ENCODE peak calls at places on chromosomes 7 and 10, in seven cellular contexts. O, N, W, D, B, Y and Z are unnamed samples.

GRCh38 chr7:24143547-24143946 is 140.4 kb upstream of the NPY start:
- DNase-seq in O (no peak), N (no peak), W (no peak), D (no peak), B (no peak), Y (no peak), Z (no peak)

GRCh38 chr7:81284576-81284975 is 365.7 kb upstream of the SEMA3C start:
- DNase-seq in O (no peak), N (no peak), W (no peak), D (no peak), B (no peak), Y (no peak), Z (no peak)

GRCh38 chr7:88377421-88377820 is 70.7 kb upstream of the STEAP4 start:
- DNase-seq in O (no peak), N (peak), W (no peak), D (no peak), B (no peak), Y (no peak), Z (no peak)

GRCh38 chr10:101781984-101782810 is 1.0 kb downstream of the NPM3 start:
- DNase-seq in O (no peak), N (peak), W (no peak), D (no peak), B (no peak), Y (peak), Z (no peak)

GRCh38 chr7:142854505-142855400 is at the start of gene EPHB6:
- DNase-seq in O (peak), N (peak), W (peak), D (peak), B (peak), Y (peak), Z (peak)

GRCh38 chr7:468681-469590 is 50.7 kb downstream of the PDGFA start:
- DNase-seq in O (no peak), N (no peak), W (peak), D (no peak), B (no peak), Y (peak), Z (no peak)

GRCh38 chr7:10874666-10875065 is 99.0 kb upstream of the PHF14 start:
- DNase-seq in O (no peak), N (no peak), W (no peak), D (no peak), B (no peak), Y (no peak), Z (no peak)

GRCh38 chr10:7333995-7334964 is 76.6 kb downstream of the SFMBT2 start:
- DNase-seq in O (no peak), N (peak), W (no peak), D (no peak), B (no peak), Y (no peak), Z (no peak)

GRCh38 chr7:54339074-54339473 is 203.1 kb upstream of the VSTM2A start:
- DNase-seq in O (no peak), N (no peak), W (no peak), D (peak), B (peak), Y (no peak), Z (no peak)

GRCh38 chr10:14302035-14302434 is 28.7 kb downstream of the FRMD4A start:
- DNase-seq in O (no peak), N (no peak), W (no peak), D (no peak), B (no peak), Y (no peak), Z (no peak)

GRCh38 chr10:36494386-36494785 is 631.0 kb upstream of the ANKRD30A start:
- DNase-seq in O (peak), N (no peak), W (no peak), D (no peak), B (no peak), Y (no peak), Z (no peak)
- H3K27ac ChIP-seq in O (peak), N (no peak), W (no peak), D (no peak), B (no peak), Y (no peak), Z (no peak)

DNA sequence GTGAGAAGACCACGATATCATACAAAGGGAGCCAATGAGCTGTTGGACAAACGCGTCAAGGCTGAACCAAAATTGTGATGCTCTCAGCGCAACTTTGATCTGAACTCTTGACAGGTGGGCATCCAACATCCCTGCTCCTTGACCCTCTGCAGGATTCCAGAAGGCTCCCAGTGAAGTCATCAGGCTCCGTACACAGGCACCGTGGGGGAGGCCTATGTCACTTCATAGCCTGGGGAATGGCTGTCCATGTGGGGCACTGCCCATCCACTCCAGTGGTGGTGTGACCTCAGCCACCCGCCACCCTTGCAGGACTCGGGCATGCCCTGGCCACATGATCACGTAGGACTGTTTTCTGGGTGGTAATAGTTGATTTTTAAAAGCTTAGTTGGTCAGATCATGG is 233.8 kb upstream of the GRB10 start:
- DNase-seq in O (no peak), N (no peak), W (no peak), D (no peak), B (no peak), Y (no peak), Z (no peak)
- H3K27ac ChIP-seq in O (no peak), N (no peak), W (no peak), D (no peak), B (no peak), Y (no peak), Z (no peak)

GRCh38 chr7:107959527-107959898 is 43.4 kb downstream of the LAMB1 start:
- DNase-seq in O (no peak), N (no peak), W (no peak), D (no peak), B (no peak), Y (no peak), Z (no peak)
- H3K27ac ChIP-seq in O (no peak), N (no peak), W (no peak), D (peak), B (no peak), Y (no peak), Z (no peak)

GRCh38 chr10:72074413-72075183 is 13.8 kb downstream of the SPOCK2 start:
- DNase-seq in O (no peak), N (no peak), W (no peak), D (no peak), B (no peak), Y (peak), Z (no peak)
- H3K27ac ChIP-seq in O (no peak), N (no peak), W (no peak), D (no peak), B (no peak), Y (no peak), Z (no peak)

GRCh38 chr7:129032017-129032416 is 22.9 kb downstream of the TNPO3 start:
- DNase-seq in O (no peak), N (no peak), W (no peak), D (no peak), B (no peak), Y (no peak), Z (no peak)
- H3K27ac ChIP-seq in O (no peak), N (no peak), W (no peak), D (no peak), B (no peak), Y (no peak), Z (no peak)

GRCh38 chr7:6338551-6339274 is 66.3 kb upstream of the CYTH3 start:
- DNase-seq in O (no peak), N (no peak), W (no peak), D (peak), B (peak), Y (peak), Z (no peak)
- H3K27ac ChIP-seq in O (no peak), N (no peak), W (no peak), D (peak), B (peak), Y (peak), Z (no peak)

DNA sequence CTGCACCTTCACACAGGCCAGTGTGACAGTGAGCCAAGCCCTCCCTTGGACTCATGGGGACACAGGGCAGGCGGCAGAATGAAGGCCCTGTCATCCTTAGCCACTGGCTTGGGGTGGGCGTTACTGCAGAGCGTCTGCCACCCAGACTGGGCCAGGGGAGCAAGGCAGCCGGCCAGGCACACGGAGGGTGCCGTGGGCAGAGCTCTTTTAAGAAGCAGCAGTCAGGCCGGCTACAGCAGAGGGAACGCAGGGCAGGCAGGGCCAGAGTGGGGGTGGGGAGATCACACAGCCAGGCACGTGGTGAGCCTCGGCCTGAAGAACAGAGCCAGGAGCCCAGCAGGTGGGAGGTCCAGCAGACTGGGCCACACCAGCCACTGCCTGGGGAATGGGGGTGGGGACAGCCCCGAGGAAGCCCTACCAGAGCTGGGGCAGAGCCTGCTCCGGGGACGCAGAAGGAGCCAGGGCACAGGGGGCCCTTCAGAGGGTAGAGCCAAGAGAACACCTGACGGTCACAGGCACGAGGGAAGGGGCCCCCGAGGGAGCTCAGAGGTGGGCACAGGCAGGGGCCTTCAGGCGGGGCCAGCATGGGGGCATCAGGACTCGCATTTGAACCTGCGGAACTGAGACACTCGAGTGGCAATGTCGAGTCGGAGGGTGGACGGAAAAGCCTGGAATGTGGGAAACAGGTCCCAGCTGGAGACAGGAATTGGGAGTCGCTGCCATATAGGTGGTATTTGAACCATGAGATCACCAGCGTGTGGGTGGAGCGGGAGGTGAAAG is 14.1 kb downstream of the STK32C start:
- DNase-seq in O (no peak), N (no peak), W (peak), D (peak), B (no peak), Y (peak), Z (peak)
- H3K27ac ChIP-seq in O (no peak), N (no peak), W (no peak), D (no peak), B (no peak), Y (no peak), Z (no peak)

DNA sequence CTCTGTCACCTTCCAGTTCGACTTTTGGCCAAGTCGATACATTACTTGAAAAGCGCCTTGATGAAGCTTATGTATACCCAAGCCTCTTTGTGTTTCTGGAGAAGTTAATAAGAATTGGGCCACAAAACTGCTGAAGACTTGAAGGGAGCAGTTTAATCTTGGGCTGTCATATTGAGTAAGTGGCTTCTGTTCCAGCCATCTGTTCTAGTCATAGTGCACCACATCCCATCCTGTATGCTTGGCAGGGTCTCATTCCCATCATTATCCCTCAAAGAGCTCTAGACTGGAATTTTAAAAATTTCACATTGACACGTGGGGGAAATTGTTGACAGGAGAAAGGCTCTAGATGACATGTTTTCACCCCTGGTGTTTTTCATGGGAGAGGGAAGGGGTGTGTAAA is 196.6 kb upstream of the PLPP4 start:
- DNase-seq in O (no peak), N (no peak), W (no peak), D (no peak), B (no peak), Y (no peak), Z (no peak)
- H3K27ac ChIP-seq in O (no peak), N (no peak), W (no peak), D (no peak), B (no peak), Y (no peak), Z (no peak)